ENCODE peak calls at places on chromosomes 6 and 20, in eight cellular contexts. B is left lung; D is CD8-positive, alpha-beta T cell; N is tibial nerve; V is esophagus muscularis mucosa; R is HepG2; Z is lung; E is upper lobe of left lung. U is an unnamed sample. For H3K4me1, the result is how much of the 10 kb centered on the place peaks cover.

GRCh38 chr6:13421425-13422057 is 65.9 kb downstream of the GFOD1 start:
- DNase-seq in B (no peak), D (no peak), N (no peak), V (no peak), R (no peak), Z (no peak), E (no peak), U (no peak)

GRCh38 chr20:2691663-2692035 is 931 bp upstream of the EBF4 start:
- DNase-seq in B (no peak), D (no peak), N (no peak), V (no peak), R (no peak), Z (no peak), E (no peak), U (no peak)

GRCh38 chr20:45782890-45783289 is 8.8 kb downstream of the WFDC3 start:
- DNase-seq in B (no peak), D (no peak), N (no peak), V (no peak), R (no peak), Z (no peak), E (no peak), U (no peak)

GRCh38 chr6:14452567-14453527 is 335.3 kb downstream of the CD83 start:
- DNase-seq in B (no peak), D (no peak), N (no peak), V (no peak), R (no peak), Z (no peak), E (no peak), U (no peak)

GRCh38 chr6:166572370-166573261 is 13.9 kb downstream of the RAMACL start:
- DNase-seq in B (no peak), D (no peak), N (no peak), V (no peak), R (no peak), Z (peak), E (no peak), U (no peak)

GRCh38 chr6:148258868-148259267 is 83.8 kb upstream of the SASH1 start:
- DNase-seq in B (no peak), D (no peak), N (no peak), V (no peak), R (no peak), Z (no peak), E (no peak), U (no peak)

GRCh38 chr6:131427441-131428051 is 145.5 kb upstream of the ARG1 start:
- DNase-seq in B (no peak), D (no peak), N (no peak), V (no peak), R (no peak), Z (no peak), E (no peak), U (no peak)

GRCh38 chr6:77456531-77457248 is 6.6 kb downstream of the HTR1B start:
- DNase-seq in B (no peak), D (no peak), N (no peak), V (no peak), R (peak), Z (no peak), E (no peak), U (no peak)

GRCh38 chr6:39189915-39190544 is 39.2 kb downstream of the KCNK5 start:
- DNase-seq in B (no peak), D (no peak), N (no peak), V (no peak), R (peak), Z (peak), E (peak), U (peak)

GRCh38 chr6:76867182-76867581 is 596.1 kb downstream of the HTR1B start:
- DNase-seq in B (no peak), D (no peak), N (no peak), V (no peak), R (no peak), Z (no peak), E (no peak), U (no peak)

GRCh38 chr20:62475819-62476073 is at the start of gene GATA5:
- DNase-seq in B (no peak), D (no peak), N (no peak), V (no peak), R (no peak), Z (no peak), E (no peak), U (no peak)

GRCh38 chr6:130617658-130618057 is 209.5 kb upstream of the SMLR1 start:
- DNase-seq in B (no peak), D (no peak), N (no peak), V (no peak), R (no peak), Z (no peak), E (no peak), U (no peak)

GRCh38 chr20:44799691-44800090 is 10.7 kb downstream of the RIMS4 start:
- DNase-seq in B (no peak), D (no peak), N (no peak), V (no peak), R (no peak), Z (no peak), E (no peak), U (no peak)

GRCh38 chr6:105786449-105786848 is 299.7 kb upstream of the PRDM1 start:
- DNase-seq in B (no peak), D (no peak), N (no peak), V (no peak), R (no peak), Z (no peak), E (no peak), U (no peak)

GRCh38 chr20:2381303-2381702 is 602 bp downstream of the TGM6 start:
- DNase-seq in B (no peak), D (no peak), N (no peak), V (no peak), R (no peak), Z (no peak), E (no peak), U (no peak)

GRCh38 chr6:76422814-76423213 is 350.4 kb upstream of the IMPG1 start:
- DNase-seq in B (no peak), D (no peak), N (no peak), V (no peak), R (no peak), Z (no peak), E (no peak), U (no peak)

GRCh38 chr20:12371955-12372354 is 454.3 kb downstream of the BTBD3 start:
- DNase-seq in B (no peak), D (no peak), N (no peak), V (no peak), R (no peak), Z (no peak), E (no peak), U (no peak)

GRCh38 chr6:139369068-139369467 is 5.4 kb downstream of the CITED2 start:
- DNase-seq in B (no peak), D (no peak), N (no peak), V (no peak), R (no peak), Z (no peak), E (no peak), U (no peak)

GRCh38 chr20:17678295-17678694 is 3.7 kb downstream of the RRBP1 start:
- DNase-seq in B (no peak), D (no peak), N (no peak), V (no peak), R (no peak), Z (no peak), E (no peak), U (no peak)

GRCh38 chr6:74222768-74223321 is 526.8 kb downstream of the CD109 start:
- DNase-seq in B (peak), D (no peak), N (no peak), V (no peak), R (no peak), Z (no peak), E (peak), U (no peak)

GRCh38 chr6:137776786-137777185 is 90.3 kb upstream of the TNFAIP3 start:
- DNase-seq in B (no peak), D (no peak), N (no peak), V (peak), R (no peak), Z (no peak), E (no peak), U (no peak)

GRCh38 chr6:84220809-84221409 is 6.5 kb downstream of the CEP162 start:
- DNase-seq in B (no peak), D (no peak), N (no peak), V (no peak), R (no peak), Z (no peak), E (no peak), U (no peak)

GRCh38 chr6:35955970-35956369 is 35.1 kb upstream of the SRPK1 start:
- DNase-seq in B (no peak), D (no peak), N (no peak), V (no peak), R (no peak), Z (no peak), E (no peak), U (no peak)

GRCh38 chr6:168908887-168909286 is 344.8 kb downstream of the THBS2 start:
- DNase-seq in B (no peak), D (no peak), N (no peak), V (no peak), R (no peak), Z (no peak), E (no peak), U (no peak)

GRCh38 chr20:33681288-33681687 is 4.9 kb downstream of the E2F1 start:
- DNase-seq in B (no peak), D (no peak), N (no peak), V (no peak), R (no peak), Z (no peak), E (no peak), U (no peak)
- H3K27ac ChIP-seq in B (no peak), D (no peak), N (no peak), V (no peak), R (no peak), Z (no peak), E (no peak), U (no peak)

GRCh38 chr6:3384346-3385143 is 72.3 kb downstream of the SLC22A23 start:
- DNase-seq in B (no peak), D (no peak), N (no peak), V (no peak), R (no peak), Z (no peak), E (no peak), U (no peak)
- H3K4me1 ChIP-seq in B (under half), D (under half), N (under half), V (under half), R (half or more), Z (under half), E (under half), U (under half)

GRCh38 chr6:110368268-110368667 is 10.1 kb upstream of the METTL24 start:
- DNase-seq in B (no peak), D (no peak), N (no peak), V (no peak), R (no peak), Z (no peak), E (no peak), U (no peak)

GRCh38 chr6:110367825-110368224 is 9.7 kb upstream of the METTL24 start:
- DNase-seq in B (no peak), D (no peak), N (no peak), V (no peak), R (no peak), Z (no peak), E (no peak), U (no peak)

GRCh38 chr6:110369056-110369455 is 10.9 kb upstream of the METTL24 start:
- DNase-seq in B (no peak), D (no peak), N (no peak), V (no peak), R (no peak), Z (no peak), E (no peak), U (no peak)

GRCh38 chr6:110366241-110366640 is 8.1 kb upstream of the METTL24 start:
- DNase-seq in B (no peak), D (no peak), N (no peak), V (no peak), R (no peak), Z (no peak), E (no peak), U (no peak)

GRCh38 chr6:110367001-110367400 is 8.9 kb upstream of the METTL24 start:
- DNase-seq in B (no peak), D (no peak), N (no peak), V (no peak), R (no peak), Z (no peak), E (no peak), U (no peak)
- H3K27ac ChIP-seq in B (no peak), D (no peak), N (no peak), V (no peak), R (no peak), Z (no peak), E (no peak), U (no peak)

GRCh38 chr6:89638320-89639195 is at the start of gene LYRM2:
- DNase-seq in B (peak), D (peak), N (peak), V (peak), R (peak), Z (peak), E (peak), U (peak)

GRCh38 chr6:89644864-89645263 is 6.3 kb upstream of the LYRM2 start:
- DNase-seq in B (no peak), D (no peak), N (no peak), V (no peak), R (no peak), Z (no peak), E (no peak), U (no peak)

GRCh38 chr6:89637960-89638319 is 607 bp downstream of the LYRM2 start:
- DNase-seq in B (no peak), D (no peak), N (no peak), V (no peak), R (no peak), Z (no peak), E (no peak), U (no peak)

GRCh38 chr6:89640804-89641203 is 2.3 kb upstream of the LYRM2 start:
- DNase-seq in B (no peak), D (no peak), N (no peak), V (no peak), R (no peak), Z (no peak), E (no peak), U (no peak)

GRCh38 chr6:89643411-89643810 is 4.9 kb upstream of the LYRM2 start:
- DNase-seq in B (no peak), D (no peak), N (no peak), V (no peak), R (no peak), Z (no peak), E (no peak), U (no peak)
- H3K4me1 ChIP-seq in B (under half), D (under half), N (under half), V (under half), R (under half), Z (under half), E (under half), U (under half)

DNA sequence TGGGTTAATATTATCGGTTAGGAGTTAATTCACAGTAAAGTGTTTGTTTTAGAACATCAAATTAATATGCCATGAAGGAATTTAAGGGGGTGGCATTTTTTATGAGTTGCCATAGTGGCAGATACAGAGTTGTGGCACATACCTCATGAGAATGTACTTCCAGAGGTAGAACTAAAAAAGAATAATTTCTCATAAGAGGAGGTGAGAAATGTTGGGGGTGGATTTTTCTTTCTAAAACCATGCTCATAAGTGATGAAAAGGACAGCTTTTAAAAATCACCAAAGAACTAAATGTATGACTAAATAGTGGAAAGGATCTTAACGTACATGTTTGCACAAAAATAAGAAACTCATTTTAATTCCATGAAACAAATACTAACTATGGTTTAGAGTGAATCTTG is 58.7 kb downstream of the SHLD1 start:
- DNase-seq in B (no peak), D (no peak), N (no peak), V (no peak), R (no peak), Z (no peak), E (no peak), U (no peak)
- H3K27ac ChIP-seq in B (no peak), D (no peak), N (no peak), V (no peak), R (no peak), Z (no peak), E (no peak), U (no peak)

GRCh38 chr6:156434049-156434794 is 343.0 kb upstream of the ARID1B start:
- DNase-seq in B (no peak), D (no peak), N (no peak), V (no peak), R (no peak), Z (no peak), E (no peak), U (no peak)
- H3K4me1 ChIP-seq in B (under half), D (under half), N (under half), V (under half), R (under half), Z (under half), E (under half), U (under half)

GRCh38 chr6:110017946-110018345 is 39.8 kb downstream of the GPR6 start:
- DNase-seq in B (no peak), D (no peak), N (no peak), V (peak), R (no peak), Z (no peak), E (no peak), U (no peak)
- H3K27ac ChIP-seq in B (no peak), D (no peak), N (no peak), V (no peak), R (no peak), Z (no peak), E (no peak), U (no peak)

DNA sequence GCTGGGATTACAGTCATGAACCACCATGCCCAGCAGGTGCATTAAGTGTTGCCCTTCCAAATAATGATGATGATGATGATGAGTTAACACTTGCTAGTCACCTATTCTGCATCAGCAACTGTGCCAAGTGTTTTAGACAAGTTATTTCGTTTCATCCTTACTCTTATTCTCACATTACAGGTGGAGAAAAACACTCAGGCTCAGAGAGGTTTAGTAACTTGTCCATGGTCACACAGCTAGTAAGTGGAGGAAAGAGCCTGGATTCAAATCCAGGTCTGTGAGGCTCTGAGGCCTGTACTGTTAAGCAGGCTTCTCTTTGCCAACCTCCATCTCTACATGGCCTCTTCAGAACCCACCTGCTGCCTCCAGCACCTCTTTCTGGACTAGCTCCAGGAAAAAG is 70.8 kb downstream of the MDGA1 start:
- DNase-seq in B (no peak), D (no peak), N (no peak), V (no peak), R (no peak), Z (no peak), E (no peak), U (no peak)
- H3K4me1 ChIP-seq in B (under half), D (under half), N (under half), V (under half), R (under half), Z (under half), E (under half), U (under half)

DNA sequence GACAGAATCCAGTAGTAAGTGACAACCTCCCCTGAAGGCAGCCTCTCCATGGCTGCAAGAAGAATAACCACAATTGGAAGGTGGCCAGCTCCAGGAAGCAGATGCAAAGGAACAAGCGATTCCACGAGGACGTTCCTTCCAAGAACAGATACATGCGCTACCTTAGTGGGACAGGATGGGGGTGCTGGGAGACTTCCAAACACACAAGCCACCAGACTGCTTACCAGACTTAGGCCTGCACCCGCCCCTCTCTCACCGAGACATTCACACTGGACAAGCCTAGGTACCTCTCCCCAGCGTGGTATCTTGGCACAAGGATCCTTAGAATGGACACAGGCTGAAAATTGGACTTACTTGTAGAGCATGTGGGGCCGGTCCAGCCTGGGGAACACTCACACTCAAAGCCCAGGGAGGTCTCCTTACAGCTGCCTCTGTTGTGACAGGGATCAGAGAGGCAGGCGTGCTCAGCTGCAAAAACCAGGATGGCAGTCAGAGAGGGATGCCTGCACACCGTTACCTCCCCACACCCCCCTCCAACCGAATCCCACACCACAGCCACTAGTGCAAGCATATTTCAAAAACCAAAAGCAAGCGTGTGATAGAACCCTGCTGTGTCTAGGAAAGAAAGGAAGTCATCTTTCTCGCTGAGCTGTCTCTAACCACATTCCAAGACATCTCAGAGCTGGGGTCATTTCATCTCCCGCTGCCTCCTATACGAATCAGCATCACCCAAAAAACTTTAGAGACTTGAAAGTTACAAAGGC is 22.4 kb downstream of the JAG1 start:
- DNase-seq in B (no peak), D (no peak), N (no peak), V (no peak), R (no peak), Z (no peak), E (no peak), U (no peak)
- H3K27ac ChIP-seq in B (no peak), D (no peak), N (peak), V (peak), R (peak), Z (no peak), E (peak), U (peak)

DNA sequence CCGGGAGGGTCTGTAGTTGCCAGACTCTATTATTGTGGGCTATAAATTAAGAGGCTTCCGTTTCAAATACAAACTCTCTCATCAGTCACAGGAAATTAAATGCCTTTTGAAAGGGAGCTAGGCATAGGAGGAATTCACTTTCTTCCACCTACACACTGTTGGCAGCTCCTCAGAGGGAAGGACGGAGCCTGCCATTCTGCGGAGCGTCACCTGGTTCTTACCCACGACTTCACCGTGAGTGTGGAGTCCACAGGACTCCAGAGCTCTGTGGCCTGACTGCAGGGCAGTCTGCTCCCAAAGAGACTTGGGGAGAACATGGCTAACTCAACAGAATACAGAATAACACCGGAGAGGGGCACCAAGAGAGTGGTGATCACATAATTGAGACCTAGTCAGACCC is 140.9 kb upstream of the AGPAT4 start:
- DNase-seq in B (no peak), D (no peak), N (no peak), V (no peak), R (no peak), Z (no peak), E (no peak), U (no peak)
- H3K4me1 ChIP-seq in B (under half), D (under half), N (under half), V (under half), R (under half), Z (under half), E (under half), U (under half)

U was measured in left ventricle myocardium inferior.